ENCODE peak calls at places on chromosomes 1 and 21, in ten cellular contexts. C is Ammon's horn, Q is AG08396, S is amniotic stem cell, I is Calu3, A is HT-29, X is NCI-H2171, O is fibroblast of pulmonary artery, G is T-helper 2 cell, W is AG04450. F is an unnamed sample.

GRCh38 chr1:154159554-154159953 is 4.7 kb upstream of the NUP210L start:
- DNase-seq in W (no peak), X (no peak), C (no peak), I (no peak), S (no peak), Q (no peak), G (no peak), A (no peak), O (no peak), F (no peak)

GRCh38 chr1:183869671-183870070 is 64.8 kb downstream of the RGL1 start:
- DNase-seq in X (no peak), A (no peak), Q (no peak), O (no peak), S (no peak), C (no peak), G (no peak), W (no peak), I (no peak), F (no peak)

GRCh38 chr1:109759513-109760334 is 4.0 kb downstream of the EPS8L3 start:
- DNase-seq in C (no peak), Q (no peak), O (no peak), I (no peak), S (no peak), W (no peak), X (no peak), G (no peak), A (no peak), F (no peak)

GRCh38 chr1:160169553-160170399 is 18.4 kb downstream of the ATP1A4 start:
- DNase-seq in G (no peak), Q (no peak), W (no peak), O (no peak), X (no peak), I (no peak), A (no peak), C (no peak), S (no peak), F (no peak)

GRCh38 chr1:34865981-34866761 is 6.6 kb upstream of the SMIM12 start:
- DNase-seq in O (peak; percentile 77), W (peak; percentile 24), C (peak; percentile 72), G (peak; percentile 87), I (peak; percentile 87), A (peak; percentile 65), S (peak; percentile 26), X (no peak), Q (peak; percentile 91), F (peak; percentile 91)

GRCh38 chr1:36576677-36577076 is 94.0 kb upstream of the CSF3R start:
- DNase-seq in S (no peak), A (no peak), W (no peak), G (no peak), O (no peak), C (no peak), I (no peak), X (peak; percentile 92), Q (no peak), F (peak; percentile 53)

GRCh38 chr1:52127181-52128175 is 14.4 kb upstream of the ZFYVE9 start:
- DNase-seq in I (peak; percentile 47), X (peak; percentile 23), Q (peak; percentile 50), C (peak; percentile 76), W (peak; percentile 44), O (peak; percentile 88), S (peak; percentile 77), A (peak; percentile 82), G (no peak), F (no peak)

GRCh38 chr1:15254521-15254920 is 7.5 kb downstream of the FHAD1 start:
- DNase-seq in O (no peak), X (no peak), S (no peak), I (no peak), C (no peak), W (no peak), G (no peak), A (no peak), Q (no peak), F (no peak)

GRCh38 chr1:227318852-227319607 is 738 bp upstream of the CDC42BPA start:
- DNase-seq in I (peak; percentile 61), W (no peak), X (peak; percentile 28), S (no peak), A (peak; percentile 67), C (peak; percentile 75), Q (peak; percentile 56), O (peak; percentile 59), G (no peak), F (peak; percentile 49)

GRCh38 chr21:41615613-41616012 is 107.7 kb upstream of the TMPRSS2 start:
- DNase-seq in O (peak; percentile 97), W (peak; percentile 94), Q (peak; percentile 87), S (peak; percentile 76), C (peak; percentile 27), A (no peak), X (no peak), G (no peak), I (no peak), F (no peak)

GRCh38 chr1:2098301-2098698 is 48.1 kb downstream of the PRKCZ start:
- DNase-seq in C (peak; percentile 65), A (no peak), Q (no peak), X (no peak), I (no peak), W (no peak), G (no peak), S (no peak), O (no peak), F (no peak)

GRCh38 chr1:173043253-173043652 is 7.5 kb downstream of the TNFSF18 start:
- DNase-seq in G (no peak), C (no peak), W (no peak), Q (no peak), I (no peak), A (peak; percentile 26), X (no peak), S (peak; percentile 19), O (peak; percentile 43), F (no peak)

GRCh38 chr1:15974855-15975254 is 1.0 kb downstream of the ZBTB17 start:
- DNase-seq in A (no peak), G (no peak), O (no peak), X (no peak), Q (no peak), W (no peak), S (no peak), I (no peak), C (no peak), F (no peak)

GRCh38 chr1:8903410-8903809 is 24.9 kb upstream of the ENO1 start:
- DNase-seq in W (no peak), S (no peak), X (no peak), G (no peak), Q (no peak), O (peak; percentile 31), C (no peak), I (no peak), A (peak; percentile 9), F (no peak)

GRCh38 chr1:51898090-51898734 is 19.7 kb upstream of the NRDC start:
- DNase-seq in A (no peak), O (peak; percentile 89), X (no peak), C (no peak), G (no peak), S (no peak), W (peak; percentile 96), Q (peak; percentile 57), I (no peak), F (no peak)

GRCh38 chr1:204127597-204128242 is 24.1 kb downstream of the ETNK2 start:
- DNase-seq in S (peak; percentile 31), C (peak; percentile 77), Q (peak; percentile 90), X (peak; percentile 77), A (peak; percentile 81), I (peak; percentile 83), O (peak; percentile 90), W (peak; percentile 71), G (no peak), F (peak; percentile 79)

GRCh38 chr1:12047120-12047876 is 15.8 kb upstream of the TNFRSF8 start:
- DNase-seq in C (no peak), S (no peak), I (no peak), O (no peak), W (no peak), A (no peak), G (peak; percentile 17), X (no peak), Q (peak; percentile 44), F (no peak)

GRCh38 chr1:33429846-33430750 is 797 bp downstream of the PHC2 start:
- DNase-seq in O (no peak), S (no peak), Q (peak; percentile 79), C (peak; percentile 25), W (no peak), A (no peak), I (peak; percentile 73), X (no peak), G (peak; percentile 3), F (peak; percentile 49)

GRCh38 chr21:42561742-42562141 is 48.1 kb downstream of the SLC37A1 start:
- DNase-seq in Q (no peak), A (no peak), I (no peak), S (no peak), C (no peak), X (no peak), O (no peak), G (no peak), W (no peak), F (peak; percentile 9)

GRCh38 chr1:228445867-228446584 is 29.4 kb upstream of the TRIM17 start:
- DNase-seq in G (peak; percentile 12), O (peak; percentile 69), X (no peak), Q (peak; percentile 70), S (no peak), A (no peak), C (peak; percentile 64), W (no peak), I (peak; percentile 8), F (peak; percentile 36)

GRCh38 chr1:192512426-192513125 is 63.0 kb upstream of the RGS1 start:
- DNase-seq in I (no peak), O (no peak), G (no peak), W (no peak), X (no peak), C (peak; percentile 32), Q (no peak), S (no peak), A (peak; percentile 76), F (no peak)

GRCh38 chr21:17732306-17732705 is 86.8 kb downstream of the C21orf91 start:
- DNase-seq in C (no peak), W (no peak), Q (no peak), X (peak; percentile 0), I (no peak), S (no peak), A (no peak), O (peak; percentile 25), G (no peak), F (no peak)